ENCODE peak calls at places on chromosomes 7 and 10, in ten cellular contexts. One of them, this sample, is unnamed. For H3K27me3 and H3K36me3, the result is how much of the 10 kb centered on the place peaks cover.

GRCh38 chr10:132151951-132152505 is 34.7 kb upstream of the DPYSL4 start:
- DNase-seq in right atrium auricular region: no peak
- DNase-seq in neural progenitor cell: no peak
- DNase-seq in lung: no peak
- DNase-seq in sigmoid colon: no peak
- DNase-seq in CD8-positive, alpha-beta memory T cell: no peak
- DNase-seq in right lobe of liver: no peak
- DNase-seq in SK-N-SH: no peak
- DNase-seq in cardiac muscle cell: no peak
- DNase-seq in aorta: peak
- DNase-seq in this sample: peak

GRCh38 chr7:36010656-36011587 is 142.1 kb upstream of the EEPD1 start:
- DNase-seq in right lobe of liver: no peak
- DNase-seq in aorta: no peak
- DNase-seq in lung: no peak
- DNase-seq in neural progenitor cell: no peak
- DNase-seq in CD8-positive, alpha-beta memory T cell: no peak
- DNase-seq in cardiac muscle cell: peak
- DNase-seq in right atrium auricular region: peak
- DNase-seq in SK-N-SH: no peak
- DNase-seq in sigmoid colon: no peak
- DNase-seq in this sample: no peak

GRCh38 chr7:49398730-49399129 is 374.7 kb upstream of the VWC2 start:
- DNase-seq in lung: no peak
- DNase-seq in SK-N-SH: no peak
- DNase-seq in right lobe of liver: no peak
- DNase-seq in sigmoid colon: no peak
- DNase-seq in right atrium auricular region: no peak
- DNase-seq in aorta: no peak
- DNase-seq in CD8-positive, alpha-beta memory T cell: no peak
- DNase-seq in cardiac muscle cell: no peak
- DNase-seq in neural progenitor cell: no peak
- DNase-seq in this sample: no peak

GRCh38 chr7:157371296-157371695 is 34.5 kb downstream of the DNAJB6 start:
- DNase-seq in right lobe of liver: no peak
- DNase-seq in aorta: no peak
- DNase-seq in cardiac muscle cell: no peak
- DNase-seq in CD8-positive, alpha-beta memory T cell: no peak
- DNase-seq in lung: no peak
- DNase-seq in right atrium auricular region: no peak
- DNase-seq in SK-N-SH: no peak
- DNase-seq in neural progenitor cell: no peak
- DNase-seq in sigmoid colon: no peak
- DNase-seq in this sample: no peak

GRCh38 chr10:8053446-8054242 is 844 bp upstream of the GATA3 start:
- DNase-seq in right atrium auricular region: peak
- DNase-seq in right lobe of liver: peak
- DNase-seq in lung: peak
- DNase-seq in SK-N-SH: peak
- DNase-seq in CD8-positive, alpha-beta memory T cell: peak
- DNase-seq in aorta: peak
- DNase-seq in neural progenitor cell: peak
- DNase-seq in sigmoid colon: no peak
- DNase-seq in cardiac muscle cell: peak
- DNase-seq in this sample: peak

GRCh38 chr7:378551-379455 is 88.8 kb downstream of the FOXL3 start:
- DNase-seq in SK-N-SH: peak
- DNase-seq in right lobe of liver: peak
- DNase-seq in lung: no peak
- DNase-seq in CD8-positive, alpha-beta memory T cell: no peak
- DNase-seq in right atrium auricular region: no peak
- DNase-seq in neural progenitor cell: peak
- DNase-seq in sigmoid colon: peak
- DNase-seq in cardiac muscle cell: no peak
- DNase-seq in aorta: peak
- DNase-seq in this sample: peak

GRCh38 chr7:40697653-40698052 is 562.8 kb downstream of the SUGCT start:
- DNase-seq in aorta: no peak
- DNase-seq in cardiac muscle cell: no peak
- DNase-seq in neural progenitor cell: no peak
- DNase-seq in sigmoid colon: no peak
- DNase-seq in lung: no peak
- DNase-seq in right atrium auricular region: no peak
- DNase-seq in right lobe of liver: no peak
- DNase-seq in CD8-positive, alpha-beta memory T cell: no peak
- DNase-seq in SK-N-SH: no peak
- DNase-seq in this sample: no peak

GRCh38 chr10:88409236-88409635 is 173.9 kb downstream of the RNLS start:
- DNase-seq in SK-N-SH: no peak
- DNase-seq in lung: no peak
- DNase-seq in aorta: no peak
- DNase-seq in neural progenitor cell: no peak
- DNase-seq in right atrium auricular region: no peak
- DNase-seq in sigmoid colon: no peak
- DNase-seq in right lobe of liver: no peak
- DNase-seq in CD8-positive, alpha-beta memory T cell: no peak
- DNase-seq in cardiac muscle cell: no peak
- DNase-seq in this sample: no peak

GRCh38 chr10:105843786-105844560 is 1202.9 kb downstream of the SORCS3 start:
- DNase-seq in SK-N-SH: no peak
- DNase-seq in neural progenitor cell: peak
- DNase-seq in cardiac muscle cell: no peak
- DNase-seq in right atrium auricular region: no peak
- DNase-seq in lung: no peak
- DNase-seq in right lobe of liver: no peak
- DNase-seq in sigmoid colon: no peak
- DNase-seq in aorta: no peak
- DNase-seq in CD8-positive, alpha-beta memory T cell: no peak
- DNase-seq in this sample: no peak

GRCh38 chr7:48004023-48004422 is 24.6 kb upstream of the HUS1 start:
- DNase-seq in sigmoid colon: no peak
- DNase-seq in cardiac muscle cell: no peak
- DNase-seq in aorta: no peak
- DNase-seq in right atrium auricular region: no peak
- DNase-seq in lung: no peak
- DNase-seq in right lobe of liver: no peak
- DNase-seq in SK-N-SH: no peak
- DNase-seq in neural progenitor cell: no peak
- DNase-seq in CD8-positive, alpha-beta memory T cell: no peak
- DNase-seq in this sample: no peak

GRCh38 chr10:30127120-30127541 is 67.7 kb upstream of the JCAD start:
- DNase-seq in right lobe of liver: no peak
- DNase-seq in sigmoid colon: no peak
- DNase-seq in right atrium auricular region: no peak
- DNase-seq in neural progenitor cell: no peak
- DNase-seq in aorta: no peak
- DNase-seq in SK-N-SH: no peak
- DNase-seq in CD8-positive, alpha-beta memory T cell: no peak
- DNase-seq in lung: no peak
- DNase-seq in cardiac muscle cell: no peak
- DNase-seq in this sample: no peak

GRCh38 chr10:6409982-6410694 is 169.9 kb downstream of the PRKCQ start:
- DNase-seq in SK-N-SH: peak
- DNase-seq in right lobe of liver: no peak
- DNase-seq in neural progenitor cell: no peak
- DNase-seq in aorta: no peak
- DNase-seq in cardiac muscle cell: no peak
- DNase-seq in CD8-positive, alpha-beta memory T cell: peak
- DNase-seq in right atrium auricular region: no peak
- DNase-seq in sigmoid colon: no peak
- DNase-seq in lung: no peak
- DNase-seq in this sample: no peak

GRCh38 chr7:152615052-152615741 is 60.7 kb downstream of the XRCC2 start:
- DNase-seq in CD8-positive, alpha-beta memory T cell: no peak
- DNase-seq in cardiac muscle cell: peak
- DNase-seq in SK-N-SH: peak
- DNase-seq in right atrium auricular region: no peak
- DNase-seq in aorta: no peak
- DNase-seq in lung: no peak
- DNase-seq in neural progenitor cell: peak
- DNase-seq in right lobe of liver: no peak
- DNase-seq in sigmoid colon: no peak
- DNase-seq in this sample: no peak

GRCh38 chr10:91464500-91464899 is 54.4 kb downstream of the HECTD2 start:
- DNase-seq in cardiac muscle cell: no peak
- DNase-seq in CD8-positive, alpha-beta memory T cell: no peak
- DNase-seq in lung: no peak
- DNase-seq in neural progenitor cell: no peak
- DNase-seq in sigmoid colon: no peak
- DNase-seq in right atrium auricular region: no peak
- DNase-seq in aorta: no peak
- DNase-seq in SK-N-SH: no peak
- DNase-seq in right lobe of liver: no peak
- DNase-seq in this sample: no peak

GRCh38 chr10:79084972-79085597 is 16.3 kb downstream of the ZMIZ1 start:
- DNase-seq in right lobe of liver: no peak
- DNase-seq in cardiac muscle cell: no peak
- DNase-seq in SK-N-SH: no peak
- DNase-seq in right atrium auricular region: no peak
- DNase-seq in lung: no peak
- DNase-seq in neural progenitor cell: no peak
- DNase-seq in CD8-positive, alpha-beta memory T cell: no peak
- DNase-seq in sigmoid colon: no peak
- DNase-seq in aorta: no peak
- DNase-seq in this sample: peak

GRCh38 chr10:55203319-55203718 is 402.3 kb upstream of the PCDH15 start:
- DNase-seq in right atrium auricular region: no peak
- DNase-seq in cardiac muscle cell: no peak
- DNase-seq in aorta: no peak
- DNase-seq in SK-N-SH: no peak
- DNase-seq in sigmoid colon: no peak
- DNase-seq in right lobe of liver: no peak
- DNase-seq in CD8-positive, alpha-beta memory T cell: no peak
- DNase-seq in neural progenitor cell: no peak
- DNase-seq in lung: no peak
- DNase-seq in this sample: no peak

GRCh38 chr7:128361463-128362441 is at the start of gene PRRT4:
- DNase-seq in cardiac muscle cell: peak
- DNase-seq in lung: no peak
- DNase-seq in CD8-positive, alpha-beta memory T cell: no peak
- DNase-seq in right atrium auricular region: no peak
- DNase-seq in SK-N-SH: peak
- DNase-seq in neural progenitor cell: peak
- DNase-seq in right lobe of liver: peak
- DNase-seq in sigmoid colon: peak
- DNase-seq in aorta: peak
- DNase-seq in this sample: peak

GRCh38 chr7:82413237-82413636 is 30.3 kb downstream of the CACNA2D1 start:
- DNase-seq in aorta: no peak
- DNase-seq in right atrium auricular region: no peak
- DNase-seq in cardiac muscle cell: peak
- DNase-seq in lung: no peak
- DNase-seq in sigmoid colon: no peak
- DNase-seq in CD8-positive, alpha-beta memory T cell: no peak
- DNase-seq in right lobe of liver: no peak
- DNase-seq in SK-N-SH: no peak
- DNase-seq in neural progenitor cell: no peak
- DNase-seq in this sample: no peak

GRCh38 chr7:100378114-100378760 is 5.0 kb downstream of the PILRA start:
- DNase-seq in CD8-positive, alpha-beta memory T cell: no peak
- DNase-seq in right lobe of liver: no peak
- DNase-seq in aorta: no peak
- DNase-seq in lung: no peak
- DNase-seq in right atrium auricular region: no peak
- DNase-seq in SK-N-SH: no peak
- DNase-seq in neural progenitor cell: no peak
- DNase-seq in cardiac muscle cell: no peak
- DNase-seq in sigmoid colon: no peak
- DNase-seq in this sample: no peak
- H3K27me3 ChIP-seq in CD8-positive, alpha-beta memory T cell: under half
- H3K27me3 ChIP-seq in right lobe of liver: under half
- H3K27me3 ChIP-seq in aorta: under half
- H3K27me3 ChIP-seq in lung: under half
- H3K27me3 ChIP-seq in right atrium auricular region: under half
- H3K27me3 ChIP-seq in SK-N-SH: under half
- H3K27me3 ChIP-seq in neural progenitor cell: under half
- H3K27me3 ChIP-seq in cardiac muscle cell: under half
- H3K27me3 ChIP-seq in sigmoid colon: under half
- H3K27me3 ChIP-seq in this sample: under half

GRCh38 chr10:129843702-129844101 is 120.4 kb downstream of the EBF3 start:
- DNase-seq in aorta: no peak
- DNase-seq in right atrium auricular region: no peak
- DNase-seq in SK-N-SH: no peak
- DNase-seq in CD8-positive, alpha-beta memory T cell: no peak
- DNase-seq in lung: no peak
- DNase-seq in right lobe of liver: no peak
- DNase-seq in neural progenitor cell: no peak
- DNase-seq in cardiac muscle cell: no peak
- DNase-seq in sigmoid colon: no peak
- DNase-seq in this sample: no peak
- H3K36me3 ChIP-seq in aorta: under half
- H3K36me3 ChIP-seq in right atrium auricular region: under half
- H3K36me3 ChIP-seq in SK-N-SH: under half
- H3K36me3 ChIP-seq in CD8-positive, alpha-beta memory T cell: under half
- H3K36me3 ChIP-seq in lung: under half
- H3K36me3 ChIP-seq in right lobe of liver: under half
- H3K36me3 ChIP-seq in neural progenitor cell: under half
- H3K36me3 ChIP-seq in cardiac muscle cell: under half
- H3K36me3 ChIP-seq in sigmoid colon: under half
- H3K36me3 ChIP-seq in this sample: under half

GRCh38 chr7:140232959-140233649 is 56.3 kb upstream of the KDM7A start:
- DNase-seq in neural progenitor cell: no peak
- DNase-seq in right lobe of liver: no peak
- DNase-seq in cardiac muscle cell: no peak
- DNase-seq in aorta: no peak
- DNase-seq in lung: no peak
- DNase-seq in sigmoid colon: no peak
- DNase-seq in CD8-positive, alpha-beta memory T cell: no peak
- DNase-seq in SK-N-SH: no peak
- DNase-seq in right atrium auricular region: no peak
- DNase-seq in this sample: no peak
- H3K27me3 ChIP-seq in neural progenitor cell: half or more
- H3K27me3 ChIP-seq in right lobe of liver: under half
- H3K27me3 ChIP-seq in cardiac muscle cell: under half
- H3K27me3 ChIP-seq in aorta: under half
- H3K27me3 ChIP-seq in lung: under half
- H3K27me3 ChIP-seq in sigmoid colon: under half
- H3K27me3 ChIP-seq in CD8-positive, alpha-beta memory T cell: under half
- H3K27me3 ChIP-seq in SK-N-SH: under half
- H3K27me3 ChIP-seq in right atrium auricular region: under half
- H3K27me3 ChIP-seq in this sample: under half

DNA sequence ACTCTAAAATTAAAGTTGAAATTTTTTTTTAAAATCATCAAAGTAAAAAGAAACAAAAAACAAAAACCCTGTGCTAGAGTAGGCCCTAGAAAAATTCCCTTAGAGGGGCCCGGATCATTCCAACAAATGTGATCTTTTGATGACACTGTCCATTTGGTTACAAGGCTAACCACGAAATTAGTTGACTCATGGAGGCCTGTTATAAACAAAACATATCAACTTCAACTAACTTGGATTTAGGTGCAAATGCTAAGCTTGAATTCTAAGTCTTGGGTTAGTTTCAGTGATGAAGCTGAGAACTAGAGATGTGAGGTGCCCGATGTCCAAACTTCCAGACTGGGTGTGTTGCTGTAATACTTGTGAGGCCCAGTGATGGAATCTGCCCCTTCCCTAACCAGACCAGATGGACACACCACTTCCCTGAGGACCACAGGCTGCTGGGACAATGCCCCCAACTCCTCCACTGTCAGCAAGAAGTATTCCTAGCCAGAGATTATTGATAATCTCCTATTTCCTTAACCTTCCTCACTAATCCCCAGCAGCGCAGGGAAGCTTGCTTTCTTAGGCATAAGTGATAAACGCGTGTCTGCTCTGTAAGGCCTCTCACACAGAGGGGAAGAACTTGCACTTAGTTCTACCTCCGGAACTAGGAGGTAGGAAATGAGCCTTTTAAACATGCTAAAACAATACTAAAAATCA is 108.7 kb downstream of the RAPGEF5 start:
- DNase-seq in neural progenitor cell: no peak
- DNase-seq in sigmoid colon: no peak
- DNase-seq in right atrium auricular region: no peak
- DNase-seq in aorta: no peak
- DNase-seq in SK-N-SH: no peak
- DNase-seq in right lobe of liver: no peak
- DNase-seq in lung: no peak
- DNase-seq in cardiac muscle cell: no peak
- DNase-seq in CD8-positive, alpha-beta memory T cell: no peak
- DNase-seq in this sample: no peak
- H3K36me3 ChIP-seq in neural progenitor cell: under half
- H3K36me3 ChIP-seq in sigmoid colon: under half
- H3K36me3 ChIP-seq in right atrium auricular region: under half
- H3K36me3 ChIP-seq in aorta: under half
- H3K36me3 ChIP-seq in SK-N-SH: under half
- H3K36me3 ChIP-seq in right lobe of liver: under half
- H3K36me3 ChIP-seq in lung: under half
- H3K36me3 ChIP-seq in cardiac muscle cell: under half
- H3K36me3 ChIP-seq in CD8-positive, alpha-beta memory T cell: under half
- H3K36me3 ChIP-seq in this sample: under half

This sample was measured in spleen.